ENCODE peak calls at places on chromosomes 13 and 19, in nine cellular contexts. One of them, this sample, is unnamed.

GRCh38 chr13:42137856-42138537 is 89.5 kb downstream of the DGKH start:
- DNase-seq in brain microvascular endothelial cell: peak
- DNase-seq in RWPE1: no peak
- DNase-seq in T1000: no peak
- DNase-seq in kidney: no peak
- DNase-seq in CD8-positive, alpha-beta T cell: no peak
- DNase-seq in T-helper 17 cell: no peak
- DNase-seq in RCC 7860: no peak
- DNase-seq in dermis blood vessel endothelial cell: no peak
- DNase-seq in this sample: no peak

GRCh38 chr13:101512650-101513049 is 60.2 kb downstream of the ITGBL1 start:
- DNase-seq in brain microvascular endothelial cell: peak
- DNase-seq in RWPE1: no peak
- DNase-seq in T1000: no peak
- DNase-seq in kidney: no peak
- DNase-seq in CD8-positive, alpha-beta T cell: no peak
- DNase-seq in T-helper 17 cell: no peak
- DNase-seq in RCC 7860: no peak
- DNase-seq in dermis blood vessel endothelial cell: peak
- DNase-seq in this sample: no peak

GRCh38 chr19:51724543-51724942 is 752 bp upstream of the HAS1 start:
- DNase-seq in brain microvascular endothelial cell: no peak
- DNase-seq in RWPE1: no peak
- DNase-seq in T1000: no peak
- DNase-seq in kidney: no peak
- DNase-seq in CD8-positive, alpha-beta T cell: no peak
- DNase-seq in T-helper 17 cell: no peak
- DNase-seq in RCC 7860: no peak
- DNase-seq in dermis blood vessel endothelial cell: no peak
- DNase-seq in this sample: no peak

GRCh38 chr13:31739226-31739625 is at the start of gene RXFP2:
- DNase-seq in brain microvascular endothelial cell: no peak
- DNase-seq in RWPE1: no peak
- DNase-seq in T1000: no peak
- DNase-seq in kidney: no peak
- DNase-seq in CD8-positive, alpha-beta T cell: no peak
- DNase-seq in T-helper 17 cell: no peak
- DNase-seq in RCC 7860: no peak
- DNase-seq in dermis blood vessel endothelial cell: no peak
- DNase-seq in this sample: no peak

GRCh38 chr19:3403489-3404323 is 37.3 kb downstream of the NFIC start:
- DNase-seq in brain microvascular endothelial cell: peak
- DNase-seq in RWPE1: no peak
- DNase-seq in T1000: peak
- DNase-seq in kidney: peak
- DNase-seq in CD8-positive, alpha-beta T cell: no peak
- DNase-seq in T-helper 17 cell: no peak
- DNase-seq in RCC 7860: no peak
- DNase-seq in dermis blood vessel endothelial cell: peak
- DNase-seq in this sample: no peak

GRCh38 chr19:19528721-19529490 is at the start of gene YJEFN3:
- DNase-seq in brain microvascular endothelial cell: peak
- DNase-seq in RWPE1: no peak
- DNase-seq in T1000: no peak
- DNase-seq in kidney: no peak
- DNase-seq in CD8-positive, alpha-beta T cell: no peak
- DNase-seq in T-helper 17 cell: no peak
- DNase-seq in RCC 7860: no peak
- DNase-seq in dermis blood vessel endothelial cell: peak
- DNase-seq in this sample: no peak

GRCh38 chr13:110442946-110443632 is 118.4 kb downstream of the RAB20 start:
- DNase-seq in brain microvascular endothelial cell: peak
- DNase-seq in RWPE1: peak
- DNase-seq in T1000: no peak
- DNase-seq in kidney: no peak
- DNase-seq in CD8-positive, alpha-beta T cell: no peak
- DNase-seq in T-helper 17 cell: no peak
- DNase-seq in RCC 7860: peak
- DNase-seq in dermis blood vessel endothelial cell: peak
- DNase-seq in this sample: no peak

GRCh38 chr13:84917252-84917878 is 881.9 kb downstream of the SLITRK6 start:
- DNase-seq in brain microvascular endothelial cell: no peak
- DNase-seq in RWPE1: peak
- DNase-seq in T1000: no peak
- DNase-seq in kidney: no peak
- DNase-seq in CD8-positive, alpha-beta T cell: no peak
- DNase-seq in T-helper 17 cell: no peak
- DNase-seq in RCC 7860: peak
- DNase-seq in dermis blood vessel endothelial cell: peak
- DNase-seq in this sample: no peak

GRCh38 chr13:113950451-113951245 is 23.2 kb downstream of the C13orf46 start:
- DNase-seq in brain microvascular endothelial cell: no peak
- DNase-seq in RWPE1: no peak
- DNase-seq in T1000: no peak
- DNase-seq in kidney: peak
- DNase-seq in CD8-positive, alpha-beta T cell: no peak
- DNase-seq in T-helper 17 cell: no peak
- DNase-seq in RCC 7860: no peak
- DNase-seq in dermis blood vessel endothelial cell: no peak
- DNase-seq in this sample: no peak

GRCh38 chr13:94031609-94032008 is 447.9 kb downstream of the DCT start:
- DNase-seq in brain microvascular endothelial cell: no peak
- DNase-seq in RWPE1: no peak
- DNase-seq in T1000: no peak
- DNase-seq in kidney: no peak
- DNase-seq in CD8-positive, alpha-beta T cell: no peak
- DNase-seq in T-helper 17 cell: no peak
- DNase-seq in RCC 7860: no peak
- DNase-seq in dermis blood vessel endothelial cell: no peak
- DNase-seq in this sample: no peak

GRCh38 chr19:18899624-18900560 is 3.9 kb upstream of the CERS1 start:
- DNase-seq in brain microvascular endothelial cell: no peak
- DNase-seq in RWPE1: no peak
- DNase-seq in T1000: no peak
- DNase-seq in kidney: no peak
- DNase-seq in CD8-positive, alpha-beta T cell: no peak
- DNase-seq in T-helper 17 cell: no peak
- DNase-seq in RCC 7860: no peak
- DNase-seq in dermis blood vessel endothelial cell: no peak
- DNase-seq in this sample: no peak

This sample was measured in SIG-M5.